ENCODE peak calls at places on chromosomes 11 and 22, in six cellular contexts. H is neural progenitor cell, C is Peyer's patch, O is brain microvascular endothelial cell, W is body of pancreas, J is IMR-90. P is an unnamed sample.

GRCh38 chr11:109902764-109903436 is 190.3 kb upstream of the ZC3H12C start:
- DNase-seq in H (no peak), C (no peak), O (peak), W (no peak), J (no peak), P (no peak)

GRCh38 chr11:35083181-35084061 is 55.5 kb upstream of the CD44 start:
- DNase-seq in H (peak), C (no peak), O (peak), W (peak), J (peak), P (peak)

GRCh38 chr22:20428496-20429253 is 8.9 kb downstream of the SCARF2 start:
- DNase-seq in H (no peak), C (no peak), O (no peak), W (no peak), J (no peak), P (no peak)

GRCh38 chr11:79439430-79439892 is 1.4 kb downstream of the TENM4 start:
- DNase-seq in H (no peak), C (no peak), O (no peak), W (no peak), J (peak), P (peak)

GRCh38 chr11:91946397-91947090 is 278.1 kb upstream of the FAT3 start:
- DNase-seq in H (no peak), C (no peak), O (peak), W (no peak), J (no peak), P (no peak)

GRCh38 chr22:37551981-37552380 is 8.3 kb upstream of the CDC42EP1 start:
- DNase-seq in H (peak), C (no peak), O (no peak), W (no peak), J (no peak), P (no peak)

GRCh38 chr22:27262371-27262770 is 539.2 kb downstream of the MN1 start:
- DNase-seq in H (no peak), C (no peak), O (no peak), W (no peak), J (no peak), P (no peak)

GRCh38 chr11:100632970-100633452 is 54.1 kb upstream of the ARHGAP42 start:
- DNase-seq in H (no peak), C (peak), O (peak), W (peak), J (peak), P (no peak)

GRCh38 chr11:8839306-8839956 is 71.6 kb upstream of the AKIP1 start:
- DNase-seq in H (no peak), C (no peak), O (no peak), W (no peak), J (no peak), P (no peak)

GRCh38 chr11:71843858-71844257 is 10.9 kb downstream of the DEFB108B start:
- DNase-seq in H (no peak), C (peak), O (no peak), W (no peak), J (no peak), P (no peak)

GRCh38 chr11:12723410-12724297 is 49.4 kb downstream of the TEAD1 start:
- DNase-seq in H (no peak), C (no peak), O (peak), W (no peak), J (peak), P (no peak)

GRCh38 chr11:130829801-130830562 is 86.3 kb downstream of the SNX19 start:
- DNase-seq in H (no peak), C (no peak), O (no peak), W (peak), J (no peak), P (no peak)

GRCh38 chr11:107549253-107549953 is 16.1 kb downstream of the ALKBH8 start:
- DNase-seq in H (peak), C (no peak), O (peak), W (no peak), J (peak), P (peak)

GRCh38 chr11:72239296-72239848 is 4.6 kb downstream of the PHOX2A start:
- DNase-seq in H (peak), C (peak), O (no peak), W (no peak), J (peak), P (peak)

GRCh38 chr11:98531576-98531975 is 489.2 kb upstream of the CNTN5 start:
- DNase-seq in H (peak), C (no peak), O (no peak), W (no peak), J (no peak), P (no peak)

GRCh38 chr22:33076368-33076767 is 18.2 kb upstream of the SYN3 start:
- DNase-seq in H (peak), C (no peak), O (no peak), W (no peak), J (peak), P (no peak)

GRCh38 chr11:9957072-9957471 is 293.2 kb downstream of the SWAP70 start:
- DNase-seq in H (no peak), C (no peak), O (no peak), W (no peak), J (no peak), P (no peak)

GRCh38 chr11:2074266-2074825 is 64.8 kb downstream of the IGF2 start:
- DNase-seq in H (peak), C (no peak), O (no peak), W (no peak), J (no peak), P (no peak)

GRCh38 chr22:30115705-30116104 is 35.4 kb downstream of the HORMAD2 start:
- DNase-seq in H (no peak), C (no peak), O (no peak), W (no peak), J (peak), P (no peak)

GRCh38 chr11:44338721-44339529 is 29.0 kb upstream of the ALX4 start:
- DNase-seq in H (no peak), C (no peak), O (no peak), W (no peak), J (no peak), P (no peak)

GRCh38 chr11:122367809-122368231 is 251.8 kb upstream of the BLID start:
- DNase-seq in H (peak), C (no peak), O (peak), W (peak), J (peak), P (no peak)

GRCh38 chr22:42434283-42434682 is 2.1 kb upstream of the NFAM1 start:
- DNase-seq in H (no peak), C (no peak), O (no peak), W (no peak), J (no peak), P (no peak)

GRCh38 chr22:44131989-44132685 is 48.6 kb upstream of the PARVG start:
- DNase-seq in H (no peak), C (no peak), O (no peak), W (no peak), J (no peak), P (no peak)

GRCh38 chr11:203056-203944 is 3.9 kb downstream of the BET1L start:
- DNase-seq in H (no peak), C (peak), O (no peak), W (no peak), J (no peak), P (no peak)

GRCh38 chr22:38290347-38290746 is 17.5 kb upstream of the TMEM184B start:
- DNase-seq in H (no peak), C (peak), O (no peak), W (no peak), J (no peak), P (no peak)

GRCh38 chr11:20110908-20111669 is 49.2 kb downstream of the DBX1 start:
- DNase-seq in H (peak), C (no peak), O (peak), W (peak), J (peak), P (peak)

GRCh38 chr11:31943056-31943780 is 132.1 kb upstream of the PAX6 start:
- DNase-seq in H (peak), C (no peak), O (no peak), W (no peak), J (no peak), P (peak)

GRCh38 chr11:48075637-48076036 is 95.3 kb downstream of the PTPRJ start:
- DNase-seq in H (no peak), C (no peak), O (no peak), W (no peak), J (no peak), P (no peak)

GRCh38 chr11:85737738-85738137 is 51.7 kb upstream of the CCDC89 start:
- DNase-seq in H (no peak), C (no peak), O (no peak), W (no peak), J (no peak), P (no peak)

GRCh38 chr11:119460582-119460981 is 37.6 kb upstream of the THY1 start:
- DNase-seq in H (no peak), C (no peak), O (peak), W (no peak), J (peak), P (no peak)

GRCh38 chr11:117985953-117986887 is at the start of gene IL10RA:
- DNase-seq in H (peak), C (peak), O (peak), W (peak), J (peak), P (peak)

GRCh38 chr22:40385041-40385782 is 14.8 kb downstream of the SGSM3 start:
- DNase-seq in H (no peak), C (no peak), O (no peak), W (no peak), J (no peak), P (peak)

GRCh38 chr11:17560281-17561110 is 13.4 kb downstream of the OTOG start:
- DNase-seq in H (no peak), C (no peak), O (no peak), W (no peak), J (no peak), P (no peak)

GRCh38 chr11:84947970-84948600 is 679.1 kb downstream of the DLG2 start:
- DNase-seq in H (no peak), C (no peak), O (no peak), W (no peak), J (peak), P (no peak)

GRCh38 chr11:11620966-11621880 is 582 bp downstream of the GALNT18 start:
- DNase-seq in H (peak), C (no peak), O (no peak), W (peak), J (peak), P (peak)

GRCh38 chr11:112797653-112798293 is 163.4 kb upstream of the NCAM1 start:
- DNase-seq in H (peak), C (no peak), O (peak), W (peak), J (no peak), P (peak)

GRCh38 chr22:26124991-26125725 is 44.1 kb upstream of the SEZ6L start:
- DNase-seq in H (peak), C (no peak), O (no peak), W (no peak), J (no peak), P (no peak)

DNA sequence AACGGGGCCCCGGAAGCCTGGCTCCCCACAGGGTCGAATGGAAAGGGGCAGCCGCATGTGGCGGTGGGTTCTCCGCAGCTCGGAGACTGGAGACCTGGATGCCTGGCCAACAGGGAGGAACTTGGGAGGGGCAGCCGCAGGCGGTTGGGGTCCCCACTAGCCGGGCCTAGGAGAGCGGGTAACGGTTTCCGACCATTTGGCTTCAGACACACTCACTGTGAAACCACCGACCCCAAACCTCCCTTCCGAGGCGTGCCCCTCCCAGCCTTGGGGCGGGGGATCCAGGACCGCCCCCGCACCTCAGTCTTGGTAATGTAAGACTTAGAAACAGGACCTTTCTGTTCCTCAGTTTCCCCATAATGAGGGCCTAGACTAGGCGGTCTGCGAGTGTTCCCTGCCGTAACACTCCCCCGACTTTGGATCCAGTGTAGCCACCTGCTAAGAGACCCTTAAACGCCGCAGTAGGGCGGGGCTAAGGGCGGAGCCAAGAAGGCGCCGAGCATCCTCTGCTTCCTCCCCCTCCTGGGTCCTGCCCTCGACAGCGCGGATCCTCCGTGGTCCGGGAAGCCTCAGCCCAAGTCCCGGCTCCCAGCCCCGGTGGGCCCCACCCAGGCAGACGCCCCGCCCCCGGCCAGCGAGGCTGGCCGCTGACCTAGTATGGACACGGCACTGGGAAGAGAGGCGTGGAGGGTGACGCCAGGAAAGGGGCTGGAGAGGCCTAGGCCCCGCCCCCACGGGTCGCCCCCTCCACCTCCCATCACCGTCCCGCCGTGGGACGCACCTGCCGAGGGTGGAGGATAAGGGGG is 1.8 kb upstream of the RASGRP2 start:
- DNase-seq in H (peak), C (peak), O (peak), W (peak), J (peak), P (peak)
- H3K4me3 ChIP-seq in H (peak), C (peak), O (peak), W (no peak), J (peak), P (peak)

GRCh38 chr11:126185200-126186030 is 26.0 kb downstream of the RPUSD4 start:
- DNase-seq in H (no peak), C (no peak), O (no peak), W (no peak), J (no peak), P (no peak)

GRCh38 chr11:126186031-126186698 is 25.3 kb downstream of the RPUSD4 start:
- DNase-seq in H (no peak), C (no peak), O (no peak), W (no peak), J (peak), P (no peak)

GRCh38 chr11:126188332-126189108 is 22.9 kb downstream of the RPUSD4 start:
- DNase-seq in H (no peak), C (no peak), O (no peak), W (no peak), J (no peak), P (peak)

GRCh38 chr11:126189109-126189929 is 22.1 kb downstream of the RPUSD4 start:
- DNase-seq in H (no peak), C (no peak), O (no peak), W (no peak), J (no peak), P (peak)

GRCh38 chr11:126186708-126187481 is 24.6 kb downstream of the RPUSD4 start:
- DNase-seq in H (peak), C (no peak), O (no peak), W (no peak), J (no peak), P (no peak)
- TF ChIP-seq CTCF in H (peak), C (peak), O (peak), W (no peak), J (no peak), P (no peak)

DNA sequence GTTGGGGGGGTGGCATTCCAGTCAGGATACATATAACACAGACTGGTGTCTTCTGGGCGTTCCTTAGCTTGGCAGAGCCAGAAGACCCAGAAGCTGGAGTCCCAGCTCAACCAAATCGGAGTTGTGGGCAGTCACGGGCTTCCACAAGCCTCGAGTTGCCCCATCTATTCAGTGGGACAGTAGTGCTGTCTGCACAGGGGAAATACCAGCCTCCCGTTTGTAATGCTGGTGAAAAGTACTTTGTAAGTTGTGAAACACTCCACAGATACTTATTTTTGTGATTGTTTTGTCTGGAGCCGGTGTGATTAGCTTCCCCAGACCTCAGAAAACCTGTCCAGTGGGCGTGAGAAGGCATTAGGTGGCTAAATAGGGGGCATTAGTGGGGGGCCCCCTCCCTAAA is 13.6 kb downstream of the DGKZ start:
- DNase-seq in H (no peak), C (no peak), O (no peak), W (no peak), J (no peak), P (no peak)
- H3K4me3 ChIP-seq in H (no peak), C (peak), O (no peak), W (no peak), J (no peak), P (peak)

DNA sequence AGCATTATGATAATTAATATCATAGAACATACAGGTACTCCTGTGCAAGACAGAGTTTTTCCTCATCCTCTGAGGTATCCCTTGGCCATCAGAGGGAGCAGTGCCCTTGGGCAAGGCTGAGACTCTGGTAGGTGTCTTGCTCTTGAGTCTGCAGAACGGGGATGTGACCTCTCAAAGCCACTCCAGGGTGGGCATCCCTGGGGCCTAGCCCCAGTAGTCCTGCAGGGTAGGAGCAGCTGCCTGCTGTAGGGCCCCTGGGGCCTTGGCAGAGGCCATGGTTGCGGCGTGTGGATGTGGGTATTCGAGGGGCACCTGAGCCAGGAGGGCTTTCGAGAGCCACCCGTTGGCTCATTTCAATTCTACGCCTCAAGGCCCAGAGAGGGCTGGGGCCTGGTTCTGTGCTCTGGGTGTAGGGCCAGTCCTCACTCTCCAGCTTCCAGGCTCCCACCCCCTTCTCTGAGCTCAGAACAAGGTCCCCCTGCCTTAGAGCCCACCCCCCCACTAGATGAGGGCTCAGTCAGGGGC is 7.7 kb upstream of the OMP start:
- DNase-seq in H (no peak), C (no peak), O (no peak), W (no peak), J (no peak), P (no peak)
- TF ChIP-seq CTCF in H (no peak), C (no peak), O (peak), W (no peak), J (no peak), P (no peak)